ENCODE peak calls at places on chromosomes 7 and 10, in ten cellular contexts. T, F, M, N, G, A, V, O, Q and J are unnamed samples.

GRCh38 chr7:65269150-65269856 is 104.4 kb upstream of the ZNF92 start:
- DNase-seq in T (peak), F (no peak), M (peak), N (no peak), G (peak), A (peak), V (no peak), O (no peak), Q (peak), J (peak)

GRCh38 chr7:11847336-11847735 is 15.3 kb upstream of the THSD7A start:
- DNase-seq in T (no peak), F (no peak), M (no peak), N (no peak), G (no peak), A (peak), V (no peak), O (no peak), Q (no peak), J (peak)

GRCh38 chr10:132004052-132004451 is 22.3 kb upstream of the BNIP3 start:
- DNase-seq in T (no peak), F (no peak), M (no peak), N (no peak), G (no peak), A (no peak), V (no peak), O (peak), Q (no peak), J (no peak)

GRCh38 chr10:94172332-94172731 is 178.6 kb downstream of the PLCE1 start:
- DNase-seq in T (no peak), F (no peak), M (no peak), N (no peak), G (no peak), A (no peak), V (no peak), O (no peak), Q (no peak), J (no peak)

GRCh38 chr7:131555565-131556054 is 818 bp downstream of the PODXL start:
- DNase-seq in T (no peak), F (no peak), M (no peak), N (no peak), G (no peak), A (no peak), V (no peak), O (no peak), Q (no peak), J (no peak)

GRCh38 chr7:19491821-19492452 is 216.9 kb downstream of the POLR1F start:
- DNase-seq in T (peak), F (peak), M (no peak), N (peak), G (peak), A (no peak), V (no peak), O (no peak), Q (no peak), J (peak)

GRCh38 chr10:133397938-133398337 is 4.0 kb downstream of the MTG1 start:
- DNase-seq in T (no peak), F (no peak), M (no peak), N (no peak), G (no peak), A (no peak), V (no peak), O (no peak), Q (no peak), J (no peak)

GRCh38 chr7:39125849-39126248 is 148.1 kb downstream of the POU6F2 start:
- DNase-seq in T (no peak), F (no peak), M (no peak), N (no peak), G (no peak), A (no peak), V (no peak), O (no peak), Q (no peak), J (no peak)